ENCODE peak calls at places on chromosomes 4 and X, in ten cellular contexts. N is Calu3; D is A549; S is amniotic stem cell; X is globus pallidus; E is LoVo; I is stimulated activated CD8-positive, alpha-beta memory T cell treated with anti-CD3 and anti-CD28 coated beads, Interleukin-15, amount 100 ng/mL, for 1 hour; P is GM19239; A is HT-29; F is SK-N-SH. T is an unnamed sample.

GRCh38 chrX:56382278-56382677 is 150.1 kb downstream of the KLF8 start:
- DNase-seq in X (no peak), S (no peak), A (no peak), N (no peak), D (no peak), I (no peak), P (no peak), E (no peak), F (no peak), T (no peak)

GRCh38 chrX:15336023-15336413 is 695 bp upstream of the PIGA start:
- DNase-seq in S (no peak), D (peak), A (peak), I (peak), N (peak), P (no peak), E (peak), X (peak), F (peak), T (peak)

GRCh38 chr4:156132196-156132595 is 178.5 kb upstream of the CTSO start:
- DNase-seq in P (no peak), D (no peak), X (no peak), I (no peak), N (no peak), S (no peak), F (no peak), A (no peak), E (no peak), T (no peak)

GRCh38 chr4:76504613-76505465 is 69.8 kb downstream of the SHROOM3 start:
- DNase-seq in S (peak), E (peak), X (no peak), N (peak), F (peak), P (peak), I (no peak), A (peak), D (peak), T (peak)

GRCh38 chr4:74095482-74095881 is 3.5 kb downstream of the CXCL2 start:
- DNase-seq in I (no peak), S (no peak), A (no peak), N (no peak), X (no peak), P (no peak), F (no peak), E (no peak), D (peak), T (no peak)

GRCh38 chr4:139763668-139764067 is 98.0 kb downstream of the MGST2 start:
- DNase-seq in D (no peak), P (no peak), X (no peak), I (no peak), S (no peak), F (peak), N (no peak), A (no peak), E (no peak), T (no peak)

GRCh38 chr4:108840426-108840975 is 77.6 kb upstream of the ETNPPL start:
- DNase-seq in N (no peak), I (no peak), E (no peak), X (no peak), D (no peak), A (no peak), P (no peak), F (no peak), S (no peak), T (no peak)

GRCh38 chrX:134849390-134849789 is 141.4 kb upstream of the SMIM10 start:
- DNase-seq in I (no peak), S (no peak), F (no peak), A (no peak), X (no peak), P (no peak), E (no peak), D (no peak), N (no peak), T (no peak)

GRCh38 chr4:187019896-187020295 is 296.2 kb upstream of the FAT1 start:
- DNase-seq in F (no peak), A (no peak), E (no peak), I (no peak), N (no peak), P (no peak), D (no peak), S (no peak), X (no peak), T (no peak)

GRCh38 chrX:45385767-45386166 is 185.1 kb upstream of the DIPK2B start:
- DNase-seq in E (no peak), F (no peak), S (no peak), I (no peak), X (no peak), P (no peak), N (no peak), A (no peak), D (no peak), T (no peak)

GRCh38 chrX:103878466-103879151 is 46.6 kb upstream of the RAB9B start:
- DNase-seq in D (peak), S (no peak), E (peak), F (no peak), X (no peak), I (no peak), A (peak), N (peak), P (no peak), T (no peak)

GRCh38 chr4:88442636-88443260 is 14.2 kb upstream of the HERC5 start:
- DNase-seq in A (no peak), N (no peak), D (no peak), X (no peak), F (no peak), P (no peak), S (no peak), E (no peak), I (no peak), T (no peak)

GRCh38 chrX:39873111-39873510 is 224.6 kb downstream of the BCOR start:
- DNase-seq in E (no peak), A (no peak), F (no peak), X (no peak), P (no peak), N (no peak), I (no peak), S (no peak), D (no peak), T (no peak)

GRCh38 chr4:30815685-30816084 is 95.5 kb downstream of the PCDH7 start:
- DNase-seq in I (no peak), X (no peak), A (no peak), E (no peak), S (no peak), D (no peak), P (no peak), F (no peak), N (no peak), T (no peak)

GRCh38 chrX:151458824-151459223 is 61.8 kb downstream of the VMA21 start:
- DNase-seq in N (no peak), A (no peak), D (no peak), E (no peak), F (no peak), X (no peak), P (no peak), S (no peak), I (no peak), T (no peak)

GRCh38 chr4:77742054-77742453 is 77.1 kb downstream of the CNOT6L start:
- DNase-seq in N (no peak), A (no peak), S (no peak), I (no peak), X (no peak), E (no peak), P (no peak), F (no peak), D (no peak), T (no peak)

GRCh38 chrX:964831-965416 is 247.5 kb downstream of the CRLF2 start:
- DNase-seq in S (no peak), P (no peak), X (no peak), D (no peak), F (no peak), A (no peak), I (no peak), N (no peak), E (no peak), T (no peak)

GRCh38 chr4:85700362-85700761 is 225.4 kb downstream of the ARHGAP24 start:
- DNase-seq in F (no peak), X (no peak), P (no peak), E (no peak), A (no peak), D (no peak), I (no peak), N (no peak), S (no peak), T (no peak)

GRCh38 chrX:145631461-145631951 is 186.1 kb upstream of the SLITRK2 start:
- DNase-seq in D (no peak), A (no peak), X (no peak), N (no peak), E (no peak), I (no peak), S (no peak), F (no peak), P (no peak), T (no peak)

GRCh38 chr4:162265802-162266201 is 102.0 kb upstream of the FSTL5 start:
- DNase-seq in A (no peak), S (no peak), X (no peak), P (no peak), N (no peak), I (no peak), E (no peak), D (no peak), F (no peak), T (no peak)

GRCh38 chr4:37627263-37627662 is 58.9 kb downstream of the RELL1 start:
- DNase-seq in I (no peak), D (no peak), N (no peak), E (no peak), X (peak), F (no peak), P (no peak), S (no peak), A (no peak), T (no peak)

GRCh38 chr4:181685911-181686310 is 557.3 kb upstream of the TENM3 start:
- DNase-seq in F (no peak), X (no peak), E (no peak), N (no peak), S (peak), I (no peak), A (no peak), P (no peak), D (no peak), T (no peak)

GRCh38 chr4:133668061-133668851 is 519.2 kb downstream of the PCDH10 start:
- DNase-seq in X (no peak), A (peak), I (no peak), F (no peak), P (no peak), D (no peak), N (no peak), E (no peak), S (no peak), T (no peak)

GRCh38 chrX:373641-374471 is 12.9 kb downstream of the PPP2R3B start:
- DNase-seq in D (peak), N (peak), X (no peak), F (no peak), A (no peak), S (no peak), P (no peak), E (no peak), I (no peak), T (peak)

GRCh38 chr4:174538123-174538875 is 16.0 kb upstream of the HPGD start:
- DNase-seq in F (no peak), I (no peak), A (peak), E (peak), N (no peak), S (no peak), D (peak), P (no peak), X (no peak), T (no peak)

GRCh38 chr4:26032572-26033320 is 118.7 kb downstream of the SMIM20 start:
- DNase-seq in I (no peak), A (no peak), E (no peak), D (no peak), F (no peak), X (no peak), S (peak), N (no peak), P (no peak), T (no peak)

GRCh38 chr4:113969935-113970334 is 9.5 kb downstream of the ARSJ start:
- DNase-seq in D (no peak), P (no peak), S (no peak), I (no peak), E (no peak), N (no peak), A (no peak), X (no peak), F (no peak), T (no peak)

GRCh38 chr4:76315267-76315918 is 8.9 kb downstream of the STBD1 start:
- DNase-seq in P (no peak), A (no peak), X (no peak), S (no peak), I (no peak), F (no peak), D (no peak), N (no peak), E (no peak), T (no peak)

GRCh38 chr4:113683143-113683542 is 78.4 kb downstream of the CAMK2D start:
- DNase-seq in E (no peak), P (peak), D (no peak), I (peak), X (no peak), N (no peak), A (no peak), S (no peak), F (no peak), T (peak)

T was measured in naive thymus-derived CD4-positive, alpha-beta T cell.